ENCODE peak calls at places on chromosome 19, in five cellular contexts. F is BJ, K is cardiac muscle cell, V is hepatocyte, I is heart right ventricle. N is an unnamed sample.

GRCh38 chr19:47765522-47766358 is 12.8 kb upstream of the SELENOW start:
- DNase-seq in I (peak; percentile 80), F (no peak), K (peak; percentile 91), V (peak; percentile 78), N (peak; percentile 79)

GRCh38 chr19:58434217-58434616 is 5.7 kb downstream of the ZNF132 start:
- DNase-seq in K (no peak), I (no peak), V (no peak), F (no peak), N (no peak)

GRCh38 chr19:29873024-29873800 is 61.4 kb downstream of the CCNE1 start:
- DNase-seq in V (peak; percentile 75), K (peak; percentile 77), F (no peak), I (peak; percentile 60), N (peak; percentile 75)

GRCh38 chr19:41944336-41944735 is 14.8 kb downstream of the RABAC1 start:
- DNase-seq in I (no peak), K (no peak), F (no peak), V (no peak), N (no peak)

GRCh38 chr19:19860756-19861390 is 4.8 kb upstream of the ZNF253 start:
- DNase-seq in V (peak; percentile 28), K (peak; percentile 86), I (no peak), F (no peak), N (no peak)

GRCh38 chr19:15010497-15011255 is 31.0 kb upstream of the SLC1A6 start:
- DNase-seq in I (no peak), K (no peak), V (no peak), F (no peak), N (no peak)

GRCh38 chr19:13366529-13367143 is 139.6 kb downstream of the CACNA1A start:
- DNase-seq in F (no peak), K (peak; percentile 36), I (no peak), V (no peak), N (no peak)

GRCh38 chr19:14544977-14545715 is 15.8 kb downstream of the TECR start:
- DNase-seq in F (no peak), V (peak; percentile 5), I (peak; percentile 79), K (no peak), N (peak; percentile 74)

GRCh38 chr19:1154731-1155351 is 19.2 kb downstream of the SBNO2 start:
- DNase-seq in V (peak; percentile 86), F (peak; percentile 48), K (no peak), I (peak; percentile 85), N (peak; percentile 96)

GRCh38 chr19:27794444-27795042 is 1418.4 kb downstream of the UQCRFS1 start:
- DNase-seq in I (peak; percentile 17), V (peak; percentile 57), K (peak; percentile 65), F (no peak), N (no peak)

GRCh38 chr19:31676271-31677004 is 327.2 kb upstream of the TSHZ3 start:
- DNase-seq in I (no peak), K (peak; percentile 10), F (no peak), V (peak; percentile 13), N (no peak)

GRCh38 chr19:29690842-29691241 is 24.2 kb downstream of the C19orf12 start:
- DNase-seq in I (no peak), F (no peak), K (no peak), V (no peak), N (no peak)

GRCh38 chr19:42280761-42281174 is 11.7 kb downstream of the CIC start:
- DNase-seq in V (no peak), I (peak; percentile 62), F (no peak), K (peak; percentile 67), N (no peak)

GRCh38 chr19:11452814-11453335 is 17.4 kb downstream of the PRKCSH start:
- DNase-seq in I (no peak), K (no peak), V (no peak), F (no peak), N (no peak)

GRCh38 chr19:36775768-36776167 is 3.2 kb upstream of the ZNF850 start:
- DNase-seq in F (no peak), I (peak; percentile 57), K (no peak), V (no peak), N (no peak)

GRCh38 chr19:53432088-53432661 is 391 bp downstream of the ZNF761 start:
- DNase-seq in V (peak; percentile 23), K (peak; percentile 37), I (peak; percentile 33), F (no peak), N (peak; percentile 75)

GRCh38 chr19:29478578-29479565 is 46.9 kb upstream of the VSTM2B start:
- DNase-seq in K (peak; percentile 65), V (peak; percentile 58), F (no peak), I (no peak), N (no peak)

GRCh38 chr19:53782698-53783097 is 41.4 kb downstream of the NLRP12 start:
- DNase-seq in F (no peak), K (no peak), I (no peak), V (no peak), N (no peak)

GRCh38 chr19:1754651-1755466 is 1.6 kb downstream of the ONECUT3 start:
- DNase-seq in I (no peak), K (no peak), V (no peak), F (no peak), N (no peak)

GRCh38 chr19:19079571-19079970 is 15.8 kb downstream of the SLC25A42 start:
- DNase-seq in V (no peak), F (no peak), K (no peak), I (no peak), N (no peak)

GRCh38 chr19:46654621-46655152 is 6.3 kb downstream of the DACT3 start:
- DNase-seq in K (peak; percentile 43), I (no peak), F (no peak), V (no peak), N (no peak)

GRCh38 chr19:36686365-36687213 is 823 bp upstream of the ZNF567 start:
- DNase-seq in V (peak; percentile 13), K (peak; percentile 10), F (no peak), I (peak; percentile 26), N (no peak)

GRCh38 chr19:43504426-43505185 is at the start of gene PHLDB3:
- DNase-seq in F (no peak), V (peak; percentile 77), K (peak; percentile 48), I (peak; percentile 46), N (peak; percentile 71)

GRCh38 chr19:14954071-14954655 is 12.9 kb downstream of the OR7C2 start:
- DNase-seq in V (no peak), F (no peak), K (no peak), I (no peak), N (no peak)

GRCh38 chr19:7917292-7918061 is 2.7 kb upstream of the SNAPC2 start:
- DNase-seq in F (no peak), K (peak; percentile 80), I (peak; percentile 57), V (peak; percentile 85), N (peak; percentile 80)

GRCh38 chr19:2616741-2617392 is 85.6 kb downstream of the GNG7 start:
- DNase-seq in V (no peak), F (no peak), I (no peak), K (no peak), N (peak; percentile 85)

GRCh38 chr19:57708641-57709354 is at the start of gene ZNF154:
- DNase-seq in I (peak; percentile 27), K (peak; percentile 92), F (no peak), V (peak; percentile 87), N (peak; percentile 64)

GRCh38 chr19:10871711-10872550 is 578 bp downstream of the CARM1 start:
- DNase-seq in K (peak; percentile 60), F (no peak), V (peak; percentile 70), I (peak; percentile 61), N (peak; percentile 81)

GRCh38 chr19:2330632-2331284 is 2.3 kb downstream of the SPPL2B start:
- DNase-seq in F (no peak), K (no peak), I (no peak), V (peak; percentile 89), N (no peak)

GRCh38 chr19:17683078-17683477 is 5.1 kb downstream of the UNC13A start:
- DNase-seq in F (no peak), V (no peak), I (no peak), K (no peak), N (no peak)
- H3K4me3 ChIP-seq in F (no peak overlapping the region), V (no peak overlapping the region), I (no peak overlapping the region), K (no peak overlapping the region), N (no peak overlapping the region)

GRCh38 chr19:38720559-38721236 is 23.6 kb downstream of the CAPN12 start:
- DNase-seq in F (no peak), K (no peak), V (no peak), I (no peak), N (no peak)
- TF ChIP-seq CTCF in F (no peak), K (no peak), V (no peak), I (no peak), N (no peak)

GRCh38 chr19:5434351-5434917 is 20.8 kb upstream of the ZNRF4 start:
- DNase-seq in K (no peak), I (no peak), F (no peak), V (no peak), N (no peak)

GRCh38 chr19:5434970-5435641 is 20.1 kb upstream of the ZNRF4 start:
- DNase-seq in I (no peak), V (peak; percentile 35), K (no peak), F (peak; percentile 28), N (no peak)

GRCh38 chr19:5435642-5436017 is 19.6 kb upstream of the ZNRF4 start:
- DNase-seq in V (no peak), F (no peak), K (no peak), I (no peak), N (no peak)

GRCh38 chr19:5436948-5437306 is 18.3 kb upstream of the ZNRF4 start:
- DNase-seq in I (no peak), V (no peak), K (no peak), F (no peak), N (no peak)

DNA sequence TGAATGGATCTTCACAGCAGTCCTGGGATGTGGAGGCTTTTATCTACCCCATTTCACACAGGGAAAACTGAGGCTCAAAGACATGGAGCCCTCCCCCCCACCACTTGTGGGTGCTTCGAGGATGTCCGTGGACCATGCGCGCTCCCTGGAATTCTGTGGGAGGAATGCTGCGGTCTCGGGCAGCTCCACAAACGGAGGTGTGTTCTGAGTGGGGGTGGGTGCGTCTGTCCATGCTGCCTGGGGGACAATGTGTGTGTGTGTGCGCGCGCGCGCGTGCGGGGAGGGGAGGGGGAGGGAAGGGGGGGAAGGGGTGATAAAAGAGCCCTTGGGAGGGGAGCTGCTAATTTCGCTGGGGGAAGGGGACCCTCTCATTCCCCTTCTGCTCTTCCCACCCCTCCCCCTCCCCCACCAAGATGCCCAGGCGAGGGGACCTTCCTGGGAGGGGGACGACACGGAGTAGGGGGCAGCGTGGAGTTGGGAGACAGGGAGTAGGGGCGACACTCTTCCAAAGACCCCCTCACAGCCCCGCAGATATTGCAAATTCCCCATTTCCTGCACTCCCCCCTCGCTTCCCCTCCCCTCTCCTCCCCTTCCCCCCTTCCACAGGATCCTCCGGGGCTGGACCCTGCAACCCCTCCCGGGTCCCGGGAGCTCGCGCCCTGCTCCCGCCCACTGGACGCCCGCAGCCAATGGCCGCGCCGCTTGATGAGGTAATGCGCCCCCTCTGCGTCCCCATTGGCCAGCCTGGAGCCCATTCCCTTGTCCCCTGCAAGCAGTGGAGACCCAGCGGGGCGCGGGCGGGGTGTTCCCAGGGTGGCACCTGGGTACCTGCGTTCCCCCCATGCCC is 18.9 kb upstream of the ZNRF4 start:
- DNase-seq in K (peak; percentile 86), I (no peak), F (peak; percentile 2), V (peak; percentile 68), N (no peak)
- H3K4me3 ChIP-seq in K (peak overlapping the region; percentile 41), I (no peak overlapping the region), F (peak overlapping the region; percentile 40), V (no peak overlapping the region), N (no peak overlapping the region)

GRCh38 chr19:6238256-6238642 is 41.5 kb downstream of the MLLT1 start:
- DNase-seq in F (no peak), I (no peak), K (no peak), V (no peak), N (no peak)
- TF ChIP-seq CTCF in F (no peak), I (no peak), K (no peak), V (no peak), N (no peak)

GRCh38 chr19:55683449-55684261 is 8.6 kb downstream of the EPN1 start:
- DNase-seq in I (no peak), V (peak; percentile 73), F (no peak), K (no peak), N (no peak)
- H3K4me3 ChIP-seq in I (no peak overlapping the region), V (no peak overlapping the region), F (no peak overlapping the region), K (no peak overlapping the region), N (no peak overlapping the region)